ENCODE peak calls at places on chromosome 17, in seven cellular contexts. E is GM23338, A is transverse colon, R is astrocyte, Z is caudate nucleus, X is lower lobe of right lung, T is esophagus squamous epithelium. S is an unnamed sample.

GRCh38 chr17:8791910-8792270 is 7.3 kb downstream of the MFSD6L start:
- DNase-seq in X (no peak), Z (no peak), A (no peak), E (no peak), R (peak), T (no peak), S (no peak)

GRCh38 chr17:73541561-73541981 is 102.7 kb downstream of the SDK2 start:
- DNase-seq in Z (no peak), X (no peak), E (no peak), R (no peak), A (no peak), T (no peak), S (no peak)

GRCh38 chr17:81164464-81165245 is 652 bp upstream of the PVALEF start:
- DNase-seq in Z (peak), R (no peak), T (no peak), A (no peak), E (no peak), X (peak), S (no peak)

GRCh38 chr17:2713881-2714280 is 2.3 kb upstream of the CLUH start:
- DNase-seq in T (no peak), X (no peak), A (no peak), Z (no peak), E (no peak), R (no peak), S (no peak)

GRCh38 chr17:68600123-68600880 is 865 bp downstream of the FAM20A start:
- DNase-seq in Z (no peak), A (peak), E (peak), R (no peak), T (no peak), X (peak), S (no peak)

GRCh38 chr17:57853695-57854094 is 3.9 kb upstream of the MRPS23 start:
- DNase-seq in R (no peak), Z (no peak), T (no peak), E (no peak), A (peak), X (no peak), S (no peak)

GRCh38 chr17:38563362-38564253 is 42.1 kb downstream of the SRCIN1 start:
- DNase-seq in R (no peak), A (no peak), Z (no peak), E (peak), T (no peak), X (no peak), S (no peak)

GRCh38 chr17:29042679-29043538 is at the start of gene PIPOX:
- DNase-seq in Z (no peak), T (no peak), E (peak), R (peak), A (peak), X (peak), S (peak)

GRCh38 chr17:38403491-38403890 is 24.8 kb upstream of the ARHGAP23 start:
- DNase-seq in Z (no peak), T (no peak), A (no peak), X (no peak), R (no peak), E (peak), S (no peak)

GRCh38 chr17:35214631-35215273 is 20.6 kb upstream of the SLC35G3 start:
- DNase-seq in A (no peak), T (no peak), Z (no peak), R (no peak), E (no peak), X (no peak), S (no peak)

GRCh38 chr17:82050152-82050760 is 1.4 kb downstream of the RFNG start:
- DNase-seq in E (no peak), T (no peak), X (no peak), R (no peak), A (no peak), Z (no peak), S (no peak)

GRCh38 chr17:13253746-13254410 is 236.1 kb upstream of the ELAC2 start:
- DNase-seq in Z (no peak), E (no peak), A (no peak), T (no peak), R (no peak), X (no peak), S (no peak)

GRCh38 chr17:80284631-80285030 is 24.0 kb downstream of the RNF213 start:
- DNase-seq in E (peak), X (peak), Z (no peak), T (no peak), R (no peak), A (no peak), S (no peak)

GRCh38 chr17:66964930-66965800 is 658 bp downstream of the CACNG4 start:
- DNase-seq in R (no peak), X (no peak), Z (no peak), T (no peak), E (peak), A (no peak), S (no peak)

GRCh38 chr17:29115906-29116651 is 64.1 kb downstream of the MYO18A start:
- DNase-seq in R (no peak), A (no peak), T (no peak), Z (peak), E (peak), X (no peak), S (peak)

GRCh38 chr17:41563607-41564006 is 8.3 kb downstream of the KRT9 start:
- DNase-seq in Z (no peak), X (no peak), E (no peak), T (no peak), R (no peak), A (no peak), S (no peak)

DNA sequence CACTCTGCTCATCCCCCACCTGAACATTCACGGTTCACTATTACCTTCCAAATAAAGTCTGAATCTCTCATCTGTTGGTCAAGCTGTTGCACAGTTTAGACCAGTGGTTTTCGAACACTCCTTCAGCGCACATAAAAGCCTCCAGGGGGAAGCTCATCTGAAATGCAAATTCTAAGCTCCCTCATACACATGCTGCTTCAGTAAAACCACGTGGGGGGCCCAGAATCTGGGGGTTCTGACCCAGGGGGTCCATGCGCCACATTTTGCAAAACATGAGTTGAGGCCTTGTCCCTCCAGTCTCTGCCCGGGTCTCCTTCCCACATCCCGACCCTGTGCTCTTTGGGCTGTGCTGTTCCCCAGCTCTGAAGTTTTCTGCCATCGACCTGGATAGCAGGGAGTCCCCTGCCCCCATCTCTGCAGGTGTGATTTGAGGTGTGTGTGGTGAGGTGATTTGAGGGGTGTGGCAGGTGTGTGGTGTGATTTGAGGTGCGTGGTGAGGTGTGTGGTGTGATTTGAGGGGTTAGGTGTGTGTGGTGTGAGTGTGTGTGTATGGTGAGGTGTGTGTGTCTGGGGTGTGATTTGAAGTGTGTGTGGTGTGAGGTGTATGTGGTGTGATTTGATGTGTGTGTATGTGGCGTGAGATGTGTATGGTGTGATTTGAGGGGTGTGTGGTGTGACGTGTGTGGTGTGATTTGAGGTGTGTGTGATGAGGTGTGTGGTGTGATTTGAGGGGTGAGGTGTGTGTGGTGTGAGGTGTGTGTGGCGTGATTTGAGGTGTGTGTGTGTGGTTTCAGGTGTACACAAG is 4.8 kb upstream of the RAB37 start:
- DNase-seq in X (no peak), R (no peak), T (no peak), Z (no peak), E (no peak), A (no peak), S (no peak)
- H3K27ac ChIP-seq in X (no peak), R (no peak), T (no peak), Z (no peak), E (no peak), A (no peak), S (no peak)

DNA sequence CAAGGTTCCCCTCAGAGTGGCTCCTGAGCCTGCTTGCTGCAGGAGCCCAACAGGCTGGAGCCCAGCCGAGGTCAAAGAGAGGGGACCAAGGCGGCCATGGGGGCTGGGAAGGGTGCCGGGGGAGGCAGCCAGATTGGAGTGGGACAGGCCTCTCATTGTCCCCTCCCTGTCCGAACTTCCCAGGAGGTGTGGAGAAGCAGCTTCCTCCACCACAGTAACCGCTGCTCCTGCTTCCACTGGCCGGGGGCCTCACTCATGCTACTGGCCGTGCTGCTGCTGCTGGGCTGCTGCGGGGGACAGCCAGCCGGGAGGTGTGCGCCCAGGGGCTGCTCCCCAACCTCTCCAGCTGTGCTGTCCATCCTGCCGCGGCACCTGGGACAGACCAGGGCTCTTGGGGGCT is 29.3 kb downstream of the TMEM94 start:
- DNase-seq in X (peak), T (no peak), E (no peak), Z (no peak), A (no peak), R (no peak), S (no peak)
- H3K27ac ChIP-seq in X (no peak), T (no peak), E (no peak), Z (peak), A (no peak), R (no peak), S (no peak)

GRCh38 chr17:9935408-9935807 is 30.3 kb upstream of the RCVRN start:
- DNase-seq in A (no peak), E (no peak), X (no peak), Z (no peak), R (no peak), T (no peak), S (no peak)

GRCh38 chr17:9937901-9938300 is 32.8 kb upstream of the RCVRN start:
- DNase-seq in A (no peak), R (no peak), E (no peak), X (no peak), Z (no peak), T (no peak), S (no peak)

GRCh38 chr17:9936075-9936474 is 31.0 kb upstream of the RCVRN start:
- DNase-seq in E (no peak), R (no peak), X (no peak), T (no peak), Z (no peak), A (no peak), S (no peak)

GRCh38 chr17:9938764-9939163 is 33.7 kb upstream of the RCVRN start:
- DNase-seq in Z (no peak), A (no peak), T (no peak), X (no peak), E (no peak), R (no peak), S (no peak)

DNA sequence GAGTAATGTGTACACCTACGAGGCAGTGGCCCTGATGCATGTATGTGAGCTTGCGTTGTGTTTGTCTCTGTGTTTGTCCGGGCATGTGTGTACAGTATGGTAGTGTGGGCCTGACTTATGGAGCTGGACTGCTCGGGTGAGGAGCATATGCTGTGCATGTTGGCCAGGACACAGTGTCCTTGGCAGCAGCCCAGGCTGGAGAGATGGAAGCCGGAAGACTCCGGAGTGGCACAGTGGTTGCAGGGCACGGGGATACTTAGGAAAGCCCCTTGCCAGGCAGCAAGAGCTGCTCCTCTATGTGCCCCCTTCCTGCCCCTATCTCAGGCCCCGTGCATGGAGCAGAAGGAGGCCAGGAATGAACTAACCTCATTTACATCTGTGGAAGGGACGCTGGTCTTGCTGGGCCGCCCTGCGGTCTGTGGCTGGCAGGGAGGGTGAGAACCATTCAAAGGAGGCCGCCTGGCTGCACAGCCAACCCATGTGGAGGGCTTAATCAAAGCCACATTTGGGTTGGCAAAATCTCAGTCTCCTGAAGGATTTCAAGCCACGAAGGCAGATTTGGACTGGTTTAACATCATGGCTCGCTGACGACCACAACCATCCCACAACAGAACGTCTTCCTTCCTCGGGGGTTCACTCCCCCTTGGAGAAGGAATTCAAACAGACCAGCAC is 32.2 kb upstream of the RCVRN start:
- DNase-seq in Z (peak), T (no peak), E (no peak), A (peak), X (peak), R (peak), S (no peak)
- H3K27ac ChIP-seq in Z (peak), T (no peak), E (no peak), A (no peak), X (peak), R (no peak), S (no peak)

GRCh38 chr17:47622179-47622549 is 27.6 kb upstream of the KPNB1 start:
- DNase-seq in R (peak), A (no peak), Z (no peak), E (no peak), T (no peak), X (no peak), S (no peak)
- H3K27ac ChIP-seq in R (peak), A (peak), Z (no peak), E (no peak), T (peak), X (no peak), S (no peak)

DNA sequence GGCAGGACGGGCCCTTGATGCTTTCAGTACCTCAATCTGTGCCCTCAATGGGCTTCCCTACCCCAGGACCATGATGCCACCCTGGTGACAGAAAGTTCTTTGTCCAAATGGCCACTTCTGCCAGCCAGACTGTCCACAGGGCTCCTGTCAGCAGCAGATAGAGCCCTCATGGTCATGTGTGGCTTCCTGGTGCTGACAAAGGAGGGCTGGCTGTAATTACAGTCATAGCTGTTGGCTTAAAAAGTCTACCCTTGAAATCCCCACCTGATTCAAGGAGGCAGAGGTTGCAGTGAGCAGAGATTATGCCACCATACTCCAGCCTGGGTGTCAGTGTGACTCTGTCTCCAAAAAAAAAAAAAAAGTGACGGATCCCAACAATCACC is 3.3 kb downstream of the TRPV2 start:
- DNase-seq in T (no peak), X (no peak), R (no peak), E (no peak), A (no peak), Z (no peak), S (no peak)
- H3K27ac ChIP-seq in T (peak), X (peak), R (peak), E (no peak), A (peak), Z (no peak), S (no peak)

GRCh38 chr17:46025060-46025459 is 26.0 kb downstream of the STH start:
- DNase-seq in R (no peak), T (no peak), E (no peak), Z (no peak), X (no peak), A (no peak), S (no peak)
- H3K27ac ChIP-seq in R (no peak), T (no peak), E (no peak), Z (no peak), X (peak), A (peak), S (no peak)

DNA sequence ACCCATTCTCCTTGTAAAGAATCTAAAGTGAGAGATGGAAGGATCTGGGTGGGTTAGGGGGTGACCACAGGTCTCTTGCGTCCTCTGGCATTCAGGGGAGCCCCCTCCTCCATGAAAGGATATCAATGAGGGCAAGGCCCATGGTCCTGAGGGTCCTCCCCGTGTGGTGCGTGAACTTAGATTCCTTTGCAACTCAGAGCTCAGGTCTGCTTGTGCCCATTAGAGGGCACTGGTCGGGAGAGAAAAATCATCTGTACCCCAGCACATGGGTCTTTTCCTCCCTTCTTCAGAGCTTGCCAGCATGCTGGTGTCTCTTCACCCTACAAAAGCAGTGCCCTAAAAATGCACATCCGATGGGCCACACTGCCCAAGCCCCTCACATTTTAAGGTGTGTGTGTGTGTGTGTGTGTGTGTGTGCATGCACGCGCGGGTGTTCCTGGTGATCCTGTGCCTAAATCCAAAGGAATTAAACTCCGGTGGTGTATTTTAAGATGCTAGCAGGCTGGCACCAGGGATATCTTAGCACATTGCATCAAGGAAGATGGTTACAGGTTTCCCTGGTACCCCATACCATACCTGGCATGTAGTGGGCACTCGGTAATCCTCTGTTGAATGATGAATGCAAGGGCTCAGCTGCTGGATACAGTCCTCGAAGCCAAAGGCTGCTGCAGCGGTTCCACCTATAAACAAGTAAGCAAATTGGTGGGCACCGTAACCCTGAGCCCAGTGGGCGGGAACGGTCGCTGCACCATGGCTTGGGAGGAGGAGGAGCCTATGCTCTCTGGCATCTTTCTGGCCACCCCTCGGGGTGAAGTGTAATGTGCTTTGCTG is 4.7 kb downstream of the C1QTNF1 start:
- DNase-seq in Z (no peak), E (no peak), X (no peak), T (no peak), A (no peak), R (no peak), S (no peak)
- H3K27ac ChIP-seq in Z (no peak), E (no peak), X (no peak), T (no peak), A (peak), R (no peak), S (no peak)

DNA sequence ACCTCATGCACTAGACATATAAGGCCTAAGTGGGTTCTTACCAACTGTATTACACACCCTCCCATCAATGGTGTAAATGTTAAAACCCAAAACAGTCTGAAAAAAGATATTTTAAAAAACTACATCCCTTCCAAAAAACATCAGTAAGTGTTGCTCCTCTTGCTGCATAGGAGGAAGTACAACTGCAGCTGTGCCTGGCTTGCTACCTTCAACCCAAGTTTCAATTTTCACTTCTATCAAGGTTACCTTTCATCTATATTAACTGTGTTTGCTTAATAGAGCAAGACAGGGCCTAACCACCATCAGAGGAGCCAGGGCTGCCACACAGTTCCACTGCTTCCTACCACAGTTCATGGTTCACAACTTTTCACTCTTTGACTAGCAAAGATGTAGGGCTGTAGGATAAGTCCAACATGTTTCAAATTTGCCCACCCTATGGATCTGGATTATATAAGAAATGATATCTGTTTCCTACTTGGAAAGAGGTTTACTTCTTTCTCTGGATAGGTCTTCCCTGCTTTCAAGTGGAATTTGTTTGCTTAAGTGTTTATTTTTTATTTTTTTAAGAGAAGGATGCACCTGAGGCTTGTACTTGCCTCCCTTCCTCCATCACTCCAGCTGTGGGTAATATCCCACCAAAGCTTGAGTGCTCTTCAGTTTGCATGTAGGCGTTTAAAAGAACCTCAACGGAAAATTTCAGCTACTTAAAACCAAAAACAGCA is 56.7 kb downstream of the GRB7 start:
- DNase-seq in A (peak), R (no peak), T (no peak), E (no peak), Z (no peak), X (no peak), S (peak)
- H3K27ac ChIP-seq in A (peak), R (no peak), T (no peak), E (no peak), Z (no peak), X (no peak), S (peak)

S was measured in OCI-LY7.